ENCODE peak calls at places on chromosomes 6 and 20, in eight cellular contexts. C is hepatocyte, L is IMR-90, B is astrocyte, M is fibroblast of mammary gland, K is GM06990, X is AG09309, N is stomach. J is an unnamed sample.
A peak's percentile ranks its signal among the peaks of the same experiment; 100 is the strongest.

GRCh38 chr6:54467384-54467783 is 159.1 kb downstream of the TINAG start:
- DNase-seq in N (no peak), L (no peak), C (no peak), M (no peak), X (no peak), K (no peak), B (peak; percentile 2), J (no peak)

GRCh38 chr20:2879148-2879547 is 5.9 kb downstream of the PTPRA start:
- DNase-seq in N (no peak), X (peak; percentile 71), M (peak; percentile 95), K (no peak), B (peak; percentile 82), L (peak; percentile 93), C (no peak), J (peak; percentile 42)

GRCh38 chr20:41318271-41318649 is 729 bp upstream of the ZHX3 start:
- DNase-seq in L (no peak), X (no peak), N (no peak), B (no peak), K (no peak), M (no peak), C (peak; percentile 32), J (no peak)

GRCh38 chr6:2360716-2361115 is 115.3 kb upstream of the GMDS start:
- DNase-seq in L (no peak), X (no peak), C (no peak), B (no peak), M (no peak), N (no peak), K (no peak), J (no peak)

GRCh38 chr6:11460001-11460668 is 77.4 kb upstream of the TMEM170B start:
- DNase-seq in X (no peak), B (peak; percentile 11), N (no peak), M (peak; percentile 29), L (peak; percentile 20), C (no peak), K (peak; percentile 61), J (no peak)

GRCh38 chr6:164749126-164749758 is 560.2 kb downstream of the C6orf118 start:
- DNase-seq in B (peak; percentile 94), C (peak; percentile 36), L (no peak), M (peak; percentile 55), X (no peak), K (no peak), N (no peak), J (peak; percentile 48)

GRCh38 chr6:87498048-87498447 is 25.3 kb downstream of the SLC35A1 start:
- DNase-seq in N (no peak), X (no peak), B (no peak), K (no peak), M (no peak), C (no peak), L (no peak), J (no peak)

GRCh38 chr6:168525926-168526630 is 85.1 kb downstream of the SMOC2 start:
- DNase-seq in K (no peak), C (no peak), N (no peak), M (no peak), B (no peak), L (no peak), X (no peak), J (no peak)

GRCh38 chr20:19376451-19376971 is 164.1 kb downstream of the SLC24A3 start:
- DNase-seq in M (no peak), C (no peak), K (no peak), L (no peak), X (no peak), B (no peak), N (no peak), J (no peak)

GRCh38 chr20:63830821-63831593 is at the start of gene ZBTB46:
- DNase-seq in L (peak; percentile 49), C (peak; percentile 84), M (no peak), B (no peak), K (peak; percentile 52), N (peak; percentile 62), X (no peak), J (no peak)

GRCh38 chr6:45576648-45577624 is 199.2 kb upstream of the SUPT3H start:
- DNase-seq in K (no peak), C (no peak), M (no peak), X (no peak), B (no peak), L (no peak), N (no peak), J (no peak)

GRCh38 chr6:149563203-149563927 is 2.8 kb upstream of the GINM1 start:
- DNase-seq in K (no peak), C (peak; percentile 18), L (peak; percentile 90), N (no peak), M (peak; percentile 90), B (peak; percentile 76), X (peak; percentile 52), J (peak; percentile 35)

GRCh38 chr20:15100506-15101160 is 763.2 kb upstream of the FLRT3 start:
- DNase-seq in K (no peak), X (no peak), L (no peak), M (peak; percentile 6), C (no peak), N (no peak), B (no peak), J (peak; percentile 10)

GRCh38 chr6:95133578-95133977 is 443.8 kb upstream of the MANEA start:
- DNase-seq in C (peak; percentile 5), N (no peak), X (no peak), M (no peak), B (no peak), L (peak; percentile 8), K (no peak), J (no peak)

GRCh38 chr6:151681426-151682059 is 125.9 kb upstream of the ESR1 start:
- DNase-seq in M (peak; percentile 56), C (peak; percentile 19), B (no peak), K (peak; percentile 42), X (no peak), L (no peak), N (no peak), J (no peak)

GRCh38 chr20:23047738-23048214 is 1.7 kb downstream of the THBD start:
- DNase-seq in M (no peak), L (no peak), X (no peak), C (no peak), B (no peak), N (peak; percentile 46), K (peak; percentile 11), J (no peak)
- H3K4me3 ChIP-seq in M (peak overlapping the region; percentile 12), L (no peak overlapping the region), X (peak overlapping the region; percentile 18), C (no peak overlapping the region), B (peak overlapping the region; percentile 61), N (peak overlapping the region; percentile 53), K (no peak overlapping the region), J (no peak overlapping the region)

GRCh38 chr20:48656661-48657211 is 171.1 kb downstream of the PREX1 start:
- DNase-seq in X (no peak), C (no peak), M (no peak), K (no peak), N (peak; percentile 41), L (no peak), B (no peak), J (no peak)
- TF ChIP-seq CTCF in X (peak; percentile 39), C (peak; percentile 17), M (peak; percentile 13), K (peak; percentile 24), N (no peak), L (no peak), B (no peak), J (peak; percentile 7)

DNA sequence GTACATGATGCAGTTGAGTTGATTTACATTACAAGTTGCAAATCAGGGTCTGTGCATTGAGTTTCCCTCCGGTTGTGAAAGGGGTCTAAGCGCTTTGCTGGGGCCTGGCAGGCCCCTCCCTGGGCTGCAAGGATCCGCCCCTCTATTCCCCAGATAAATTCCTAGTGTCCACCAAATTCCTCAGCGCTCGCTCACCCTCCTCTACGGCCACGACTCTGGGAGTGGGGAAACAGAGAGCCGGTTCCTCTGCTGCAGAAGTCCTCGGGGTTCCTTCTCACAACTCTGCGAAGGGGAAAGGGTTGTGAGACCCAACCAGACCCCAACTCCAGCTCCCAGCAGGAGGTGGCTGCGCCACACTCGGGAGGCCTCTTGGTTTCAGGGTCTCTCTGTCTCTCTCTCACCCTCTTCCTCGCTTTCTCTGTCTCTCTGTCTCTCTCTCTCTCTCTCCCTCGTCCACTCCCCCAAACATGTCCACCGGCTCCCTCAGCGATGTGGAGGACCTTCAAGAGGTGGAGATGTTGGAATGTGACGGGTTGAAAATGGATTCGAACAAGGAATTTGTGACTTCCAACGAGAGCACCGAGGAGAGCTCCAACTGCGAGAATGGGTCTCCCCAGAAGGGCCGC is at the start of gene TCF21:
- DNase-seq in K (no peak), L (peak; percentile 85), M (no peak), X (no peak), C (peak; percentile 51), B (peak; percentile 23), N (peak; percentile 28), J (no peak)
- H3K4me3 ChIP-seq in K (no peak within 1 kb of the TSS), L (peak within 1 kb of the TSS; percentile 99), M (no peak within 1 kb of the TSS), X (no peak within 1 kb of the TSS), C (peak within 1 kb of the TSS; percentile 32), B (peak within 1 kb of the TSS; percentile 50), N (peak within 1 kb of the TSS; percentile 47), J (peak within 1 kb of the TSS; percentile 45)

GRCh38 chr20:34560141-34560523 is 1.6 kb downstream of the MAP1LC3A start:
- DNase-seq in B (no peak), N (no peak), L (no peak), K (no peak), X (no peak), M (no peak), C (no peak), J (no peak)

GRCh38 chr20:34560614-34561013 is 2.1 kb downstream of the MAP1LC3A start:
- DNase-seq in L (no peak), N (no peak), X (no peak), M (no peak), B (no peak), C (no peak), K (no peak), J (no peak)

GRCh38 chr20:34558320-34559202 is at the start of gene MAP1LC3A:
- DNase-seq in K (peak; percentile 88), C (peak; percentile 99), X (peak; percentile 59), M (peak; percentile 93), B (peak; percentile 92), L (peak; percentile 95), N (peak; percentile 97), J (peak; percentile 57)

GRCh38 chr20:34557936-34558319 is 590 bp upstream of the MAP1LC3A start:
- DNase-seq in N (no peak), K (no peak), X (no peak), B (no peak), M (no peak), L (no peak), C (no peak), J (no peak)

GRCh38 chr20:34559311-34560140 is 1.0 kb downstream of the MAP1LC3A start:
- DNase-seq in X (no peak), B (no peak), M (no peak), L (no peak), C (no peak), N (no peak), K (no peak), J (no peak)
- TF ChIP-seq CTCF in X (no peak), B (no peak), M (no peak), L (no peak), C (no peak), N (no peak), K (no peak), J (no peak)

GRCh38 chr6:84772428-84773132 is 8.2 kb upstream of the TBX18 start:
- DNase-seq in B (no peak), X (no peak), K (no peak), C (no peak), N (no peak), M (no peak), L (no peak), J (no peak)
- H3K4me3 ChIP-seq in B (peak overlapping the region; percentile 57), X (peak overlapping the region; percentile 52), K (no peak overlapping the region), C (no peak overlapping the region), N (no peak overlapping the region), M (peak overlapping the region; percentile 55), L (no peak overlapping the region), J (no peak overlapping the region)